ENCODE peak calls at places on chromosomes 13 and 19, in nine cellular contexts. P is A549, Q is stomach, W is spleen, V is psoas muscle, R is osteoblast, S is body of pancreas, X is tibial nerve, I is IMR-90. D is an unnamed sample. For H3K4me1, the result is how much of the 10 kb centered on the place peaks cover.

GRCh38 chr13:43401364-43401763 is 378.0 kb downstream of the DNAJC15 start:
- DNase-seq in I (no peak), Q (no peak), R (no peak), W (no peak), S (no peak), P (no peak), X (no peak), V (no peak), D (no peak)

GRCh38 chr13:23330356-23330755 is 103.1 kb downstream of the SACS start:
- DNase-seq in X (no peak), S (no peak), W (no peak), I (no peak), P (no peak), Q (no peak), V (no peak), R (no peak), D (no peak)

GRCh38 chr13:26482451-26483197 is 74.9 kb upstream of the WASF3 start:
- DNase-seq in W (no peak), X (peak), I (peak), Q (peak), R (peak), P (peak), S (peak), V (no peak), D (peak)

GRCh38 chr19:43743059-43743458 is 11.7 kb downstream of the SMG9 start:
- DNase-seq in Q (no peak), R (peak), X (no peak), V (no peak), P (no peak), I (peak), S (no peak), W (no peak), D (no peak)

GRCh38 chr13:89822467-89822866 is 1525.0 kb upstream of the MIR17HG start:
- DNase-seq in I (no peak), X (no peak), P (no peak), S (no peak), V (no peak), R (no peak), W (no peak), Q (no peak), D (no peak)

GRCh38 chr13:46040763-46041162 is 11.8 kb downstream of the ZC3H13 start:
- DNase-seq in Q (no peak), I (no peak), P (no peak), R (no peak), X (no peak), S (no peak), V (no peak), W (no peak), D (no peak)

GRCh38 chr19:28917661-28918060 is 295.3 kb downstream of the UQCRFS1 start:
- DNase-seq in S (no peak), I (no peak), Q (no peak), X (no peak), V (no peak), R (peak), W (no peak), P (no peak), D (no peak)

GRCh38 chr13:103188688-103189326 is 122.6 kb upstream of the SLC10A2 start:
- DNase-seq in P (peak), X (no peak), S (no peak), I (no peak), V (no peak), Q (no peak), W (no peak), R (no peak), D (no peak)

GRCh38 chr13:44786724-44787123 is 202.5 kb downstream of the NUFIP1 start:
- DNase-seq in V (no peak), X (no peak), R (no peak), I (no peak), W (no peak), P (no peak), Q (no peak), S (no peak), D (no peak)

GRCh38 chr19:29872224-29872731 is 60.5 kb downstream of the CCNE1 start:
- DNase-seq in S (no peak), Q (no peak), R (peak), I (no peak), X (no peak), W (peak), V (no peak), P (no peak), D (no peak)

GRCh38 chr13:93786846-93787245 is 560.2 kb downstream of the GPC6 start:
- DNase-seq in W (no peak), S (no peak), P (no peak), V (no peak), I (no peak), R (no peak), Q (no peak), X (no peak), D (no peak)

GRCh38 chr19:3450796-3451411 is 29.4 kb downstream of the SMIM24 start:
- DNase-seq in Q (peak), X (no peak), V (peak), I (peak), S (no peak), R (peak), P (peak), W (no peak), D (peak)

GRCh38 chr13:32538621-32539246 is at the start of gene N4BP2L2:
- DNase-seq in V (peak), W (peak), I (peak), S (peak), P (peak), R (peak), X (peak), Q (peak), D (peak)
- TF ChIP-seq CTCF in V (no peak), W (no peak), I (peak), S (no peak), P (peak), R (peak), X (peak), Q (no peak), D (no peak)

GRCh38 chr19:39136225-39136940 is 10.8 kb downstream of the PAK4 start:
- DNase-seq in S (no peak), R (peak), P (no peak), Q (peak), X (no peak), W (no peak), I (no peak), V (no peak), D (no peak)
- H3K4me1 ChIP-seq in S (half or more), R (under half), P (under half), Q (half or more), X (under half), W (under half), I (under half), V (under half), D (under half)

GRCh38 chr19:14559916-14560775 is 11.7 kb downstream of the NDUFB7 start:
- DNase-seq in S (no peak), P (no peak), X (no peak), W (no peak), R (peak), I (no peak), V (peak), Q (no peak), D (no peak)
- H3K27ac ChIP-seq in S (no peak), P (peak), X (no peak), W (peak), R (peak), I (no peak), V (peak), Q (no peak), D (no peak)

GRCh38 chr19:5806133-5806489 is 1.2 kb downstream of the NRTN start:
- DNase-seq in R (no peak), X (no peak), Q (no peak), S (no peak), I (no peak), V (no peak), W (no peak), P (no peak), D (no peak)
- TF ChIP-seq CTCF in R (no peak), X (no peak), Q (no peak), S (no peak), I (no peak), V (no peak), W (no peak), P (no peak), D (no peak)

GRCh38 chr13:48858523-48858922 is 117.2 kb upstream of the FNDC3A start:
- DNase-seq in X (no peak), S (no peak), R (no peak), I (no peak), V (no peak), Q (no peak), W (no peak), P (no peak), D (no peak)
- H3K4me1 ChIP-seq in X (under half), S (under half), R (under half), I (under half), V (under half), Q (under half), W (under half), P (under half), D (under half)

GRCh38 chr19:36183455-36183741 is 31.1 kb downstream of the ZNF565 start:
- DNase-seq in I (no peak), Q (no peak), X (no peak), S (no peak), P (no peak), R (no peak), V (no peak), W (peak), D (no peak)
- H3K27ac ChIP-seq in I (peak), Q (no peak), X (no peak), S (no peak), P (no peak), R (peak), V (peak), W (no peak), D (no peak)

D was measured in lung.